ENCODE peak calls at places on chromosomes 16 and 17, in seven cellular contexts. C, B, I, F, Q, T and Z are unnamed samples.

GRCh38 chr17:56679767-56680422 is 86.4 kb downstream of the NOG start:
- DNase-seq in C (no peak), B (no peak), I (no peak), F (no peak), Q (no peak), T (no peak), Z (no peak)

GRCh38 chr17:29582767-29583166 is 6.7 kb downstream of the GIT1 start:
- DNase-seq in C (no peak), B (no peak), I (no peak), F (no peak), Q (no peak), T (no peak), Z (no peak)

GRCh38 chr17:61400786-61401279 is 1.2 kb downstream of the TBX2 start:
- DNase-seq in C (no peak), B (no peak), I (no peak), F (no peak), Q (no peak), T (no peak), Z (no peak)

GRCh38 chr17:73232587-73233373 is 28.9 kb downstream of the CPSF4L start:
- DNase-seq in C (peak; percentile 42), B (no peak), I (no peak), F (peak; percentile 8), Q (peak; percentile 23), T (no peak), Z (no peak)

GRCh38 chr16:4501071-4501478 is 24.9 kb downstream of the HMOX2 start:
- DNase-seq in C (peak; percentile 63), B (no peak), I (no peak), F (no peak), Q (peak; percentile 50), T (no peak), Z (no peak)

GRCh38 chr16:3863587-3863986 is 16.9 kb downstream of the CREBBP start:
- DNase-seq in C (no peak), B (no peak), I (no peak), F (no peak), Q (no peak), T (no peak), Z (no peak)

GRCh38 chr17:51154176-51154575 is 817 bp downstream of the NME1 start:
- DNase-seq in C (no peak), B (no peak), I (no peak), F (no peak), Q (peak; percentile 20), T (no peak), Z (no peak)

GRCh38 chr17:1999557-2000251 is 25.4 kb downstream of the RTN4RL1 start:
- DNase-seq in C (no peak), B (no peak), I (no peak), F (no peak), Q (peak; percentile 19), T (no peak), Z (no peak)

GRCh38 chr17:50272246-50272645 is 2.0 kb upstream of the TMEM92 start:
- DNase-seq in C (no peak), B (no peak), I (no peak), F (no peak), Q (no peak), T (no peak), Z (no peak)

GRCh38 chr17:17865035-17865434 is 28.2 kb upstream of the SREBF1 start:
- DNase-seq in C (no peak), B (no peak), I (no peak), F (no peak), Q (no peak), T (no peak), Z (no peak)

GRCh38 chr16:5031601-5032000 is 2.1 kb downstream of the NAGPA start:
- DNase-seq in C (no peak), B (no peak), I (no peak), F (no peak), Q (no peak), T (no peak), Z (no peak)

GRCh38 chr17:76722279-76722678 is 4.1 kb downstream of the JMJD6 start:
- DNase-seq in C (no peak), B (no peak), I (no peak), F (no peak), Q (no peak), T (no peak), Z (no peak)

GRCh38 chr17:34997355-34997862 is 17.1 kb downstream of the LIG3 start:
- DNase-seq in C (peak; percentile 44), B (no peak), I (peak; percentile 72), F (no peak), Q (peak; percentile 87), T (no peak), Z (no peak)

GRCh38 chr16:4594433-4595410 is 20.0 kb downstream of the UBALD1 start:
- DNase-seq in C (no peak), B (no peak), I (no peak), F (no peak), Q (no peak), T (no peak), Z (no peak)

GRCh38 chr16:48523415-48524204 is 86.4 kb downstream of the N4BP1 start:
- DNase-seq in C (no peak), B (no peak), I (no peak), F (no peak), Q (no peak), T (no peak), Z (no peak)

GRCh38 chr16:9055661-9056060 is 35.8 kb upstream of the HAPSTR1 start:
- DNase-seq in C (no peak), B (no peak), I (no peak), F (no peak), Q (peak; percentile 90), T (no peak), Z (no peak)

GRCh38 chr17:77373298-77374169 is 232.8 kb downstream of the SEC14L1 start:
- DNase-seq in C (no peak), B (peak; percentile 30), I (no peak), F (no peak), Q (no peak), T (no peak), Z (no peak)

GRCh38 chr16:17072104-17072503 is 398.7 kb downstream of the XYLT1 start:
- DNase-seq in C (no peak), B (no peak), I (no peak), F (no peak), Q (peak; percentile 25), T (no peak), Z (no peak)

GRCh38 chr17:21129023-21129681 is 2.4 kb downstream of the DHRS7B start:
- DNase-seq in C (peak; percentile 60), B (no peak), I (peak; percentile 26), F (no peak), Q (peak; percentile 67), T (no peak), Z (peak; percentile 39)

GRCh38 chr16:60945225-60945624 is 1091.0 kb downstream of the CDH8 start:
- DNase-seq in C (peak; percentile 38), B (no peak), I (no peak), F (peak; percentile 10), Q (no peak), T (no peak), Z (no peak)

GRCh38 chr16:67198238-67198734 is 645 bp upstream of the ELMO3 start:
- DNase-seq in C (peak; percentile 75), B (no peak), I (no peak), F (no peak), Q (peak; percentile 29), T (no peak), Z (no peak)

GRCh38 chr17:49108318-49108717 is 24.3 kb upstream of the B4GALNT2 start:
- DNase-seq in C (no peak), B (no peak), I (peak; percentile 42), F (peak; percentile 71), Q (peak; percentile 85), T (no peak), Z (no peak)

GRCh38 chr17:64787921-64788271 is 125.8 kb upstream of the SMURF2 start:
- DNase-seq in C (no peak), B (no peak), I (no peak), F (no peak), Q (no peak), T (no peak), Z (no peak)

GRCh38 chr17:68101992-68102758 is 66.6 kb downstream of the KPNA2 start:
- DNase-seq in C (peak; percentile 10), B (no peak), I (no peak), F (no peak), Q (no peak), T (no peak), Z (no peak)

GRCh38 chr16:56246051-56246817 is 54.9 kb downstream of the GNAO1 start:
- DNase-seq in C (peak; percentile 41), B (no peak), I (no peak), F (peak; percentile 36), Q (peak; percentile 5), T (no peak), Z (peak; percentile 14)

GRCh38 chr17:63919311-63919723 is 678 bp upstream of the GH1 start:
- DNase-seq in C (peak; percentile 65), B (peak; percentile 61), I (peak; percentile 15), F (peak; percentile 51), Q (peak; percentile 51), T (peak; percentile 7), Z (peak; percentile 20)

GRCh38 chr16:569445-570254 is at the start of gene PIGQ:
- DNase-seq in C (peak; percentile 70), B (peak; percentile 44), I (no peak), F (peak; percentile 34), Q (peak; percentile 35), T (no peak), Z (no peak)

GRCh38 chr17:66957343-66957742 is 7.2 kb upstream of the CACNG4 start:
- DNase-seq in C (no peak), B (no peak), I (no peak), F (no peak), Q (no peak), T (no peak), Z (no peak)

GRCh38 chr16:84820305-84820684 is 510 bp downstream of the CRISPLD2 start:
- DNase-seq in C (no peak), B (no peak), I (no peak), F (no peak), Q (no peak), T (no peak), Z (no peak)

GRCh38 chr17:40121191-40121885 is 433 bp upstream of the MSL1 start:
- DNase-seq in C (peak; percentile 54), B (no peak), I (no peak), F (no peak), Q (peak; percentile 49), T (no peak), Z (no peak)

GRCh38 chr16:3490911-3491629 is 4.2 kb downstream of the C16orf90 start:
- DNase-seq in C (no peak), B (no peak), I (no peak), F (no peak), Q (no peak), T (no peak), Z (no peak)

GRCh38 chr17:35117984-35118383 is 1.7 kb downstream of the RAD51D start:
- DNase-seq in C (peak; percentile 50), B (no peak), I (no peak), F (peak; percentile 46), Q (peak; percentile 23), T (no peak), Z (no peak)

GRCh38 chr17:48753794-48754499 is 25.4 kb upstream of the HOXB13 start:
- DNase-seq in C (peak; percentile 79), B (no peak), I (no peak), F (peak; percentile 58), Q (no peak), T (no peak), Z (no peak)

GRCh38 chr16:27475561-27475960 is 73.6 kb downstream of the IL21R start:
- DNase-seq in C (peak; percentile 95), B (no peak), I (peak; percentile 66), F (peak; percentile 90), Q (peak; percentile 95), T (peak; percentile 63), Z (peak; percentile 44)

GRCh38 chr16:70608516-70608915 is 37.8 kb upstream of the IL34 start:
- DNase-seq in C (no peak), B (no peak), I (no peak), F (no peak), Q (no peak), T (no peak), Z (no peak)

GRCh38 chr16:57191056-57191536 is 5.0 kb downstream of the RSPRY1 start:
- DNase-seq in C (peak; percentile 58), B (no peak), I (no peak), F (peak; percentile 4), Q (peak; percentile 65), T (no peak), Z (no peak)

GRCh38 chr17:80317706-80317980 is 57.0 kb downstream of the RNF213 start:
- DNase-seq in C (no peak), B (no peak), I (no peak), F (no peak), Q (no peak), T (no peak), Z (no peak)